ENCODE peak calls at places on chromosomes 7 and 10, in five cellular contexts. B, H, X, F and J are unnamed samples.
A peak's percentile ranks its signal among the peaks of the same experiment; 100 is the strongest.

GRCh38 chr10:29535012-29535777 is 99.6 kb downstream of the SVIL start:
- DNase-seq in X (peak; percentile 99), H (peak; percentile 45), B (no peak), F (peak; percentile 72), J (peak; percentile 73)

GRCh38 chr10:86411281-86411841 is 44.8 kb upstream of the GRID1 start:
- DNase-seq in F (peak; percentile 94), H (no peak), X (peak; percentile 39), B (no peak), J (no peak)

GRCh38 chr10:10092581-10092980 is 925.1 kb upstream of the CELF2 start:
- DNase-seq in H (peak; percentile 30), F (peak; percentile 23), B (no peak), X (no peak), J (no peak)

GRCh38 chr7:6232534-6232933 is 39.9 kb downstream of the CYTH3 start:
- DNase-seq in B (no peak), F (no peak), H (peak; percentile 48), X (no peak), J (no peak)

GRCh38 chr10:71512794-71513379 is 116.2 kb downstream of the CDH23 start:
- DNase-seq in H (peak; percentile 54), X (no peak), B (no peak), F (no peak), J (no peak)

GRCh38 chr7:105581066-105581811 is at the start of gene EFCAB10:
- DNase-seq in B (no peak), H (peak; percentile 77), F (peak; percentile 52), X (peak; percentile 50), J (peak; percentile 60)

GRCh38 chr7:20199015-20199737 is 18.0 kb downstream of the MACC1 start:
- DNase-seq in H (peak; percentile 74), F (peak; percentile 83), X (peak; percentile 98), B (no peak), J (no peak)

GRCh38 chr7:106947244-106947728 is 82.2 kb downstream of the PIK3CG start:
- DNase-seq in F (peak; percentile 83), X (peak; percentile 50), B (peak; percentile 16), H (peak; percentile 42), J (peak; percentile 72)

GRCh38 chr10:77289790-77290189 is 347.8 kb downstream of the KCNMA1 start:
- DNase-seq in H (no peak), B (no peak), X (no peak), F (peak; percentile 25), J (no peak)

GRCh38 chr10:91974960-91975359 is 51.4 kb downstream of the BTAF1 start:
- DNase-seq in B (peak; percentile 49), H (no peak), X (peak; percentile 48), F (peak; percentile 76), J (no peak)

GRCh38 chr10:62075414-62075813 is 173.9 kb downstream of the ARID5B start:
- DNase-seq in F (no peak), H (no peak), B (no peak), X (no peak), J (no peak)

GRCh38 chr7:80603940-80604339 is 34.5 kb upstream of the CD36 start:
- DNase-seq in B (no peak), H (no peak), X (no peak), F (no peak), J (no peak)

GRCh38 chr7:127678947-127679346 is 27.0 kb downstream of the SND1 start:
- DNase-seq in F (peak; percentile 69), H (no peak), X (no peak), B (no peak), J (no peak)

GRCh38 chr7:18037609-18038008 is 10.0 kb upstream of the PRPS1L1 start:
- DNase-seq in B (no peak), X (no peak), F (no peak), H (no peak), J (no peak)

GRCh38 chr10:78953124-78954008 is 115.4 kb upstream of the ZMIZ1 start:
- DNase-seq in B (no peak), H (no peak), F (peak; percentile 23), X (no peak), J (no peak)

GRCh38 chr7:45347804-45348203 is 190.2 kb downstream of the RAMP3 start:
- DNase-seq in X (no peak), H (no peak), F (peak; percentile 23), B (peak; percentile 41), J (no peak)

GRCh38 chr7:129376076-129376777 is 58.0 kb upstream of the STRIP2 start:
- DNase-seq in X (peak; percentile 34), F (peak; percentile 41), B (no peak), H (peak; percentile 48), J (no peak)